ENCODE peak calls at places on chromosomes 7 and 10, in nine cellular contexts. One of them, this sample, is unnamed.

GRCh38 chr7:151607464-151607867 is 87.8 kb upstream of the RHEB start:
- DNase-seq in tibial nerve: no peak
- DNase-seq in ovary: no peak
- DNase-seq in IMR-90: peak; percentile 51
- DNase-seq in A549: no peak
- DNase-seq in HCT116: peak; percentile 37
- DNase-seq in stomach: no peak
- DNase-seq in spleen: no peak
- DNase-seq in body of pancreas: no peak
- DNase-seq in this sample: peak; percentile 52

GRCh38 chr10:4344544-4344994 is 481.4 kb upstream of the AKR1E2 start:
- DNase-seq in HCT116: peak; percentile 89
- DNase-seq in ovary: peak; percentile 20
- DNase-seq in A549: peak; percentile 69
- DNase-seq in stomach: no peak
- DNase-seq in body of pancreas: peak; percentile 25
- DNase-seq in IMR-90: peak; percentile 100
- DNase-seq in tibial nerve: peak; percentile 56
- DNase-seq in spleen: no peak
- DNase-seq in this sample: peak; percentile 95

GRCh38 chr7:109836016-109836415 is 1254.9 kb upstream of the LRRN3 start:
- DNase-seq in HCT116: no peak
- DNase-seq in ovary: no peak
- DNase-seq in A549: no peak
- DNase-seq in IMR-90: no peak
- DNase-seq in spleen: no peak
- DNase-seq in stomach: no peak
- DNase-seq in tibial nerve: no peak
- DNase-seq in body of pancreas: no peak
- DNase-seq in this sample: no peak

GRCh38 chr10:131926743-131927595 is 26.2 kb downstream of the PPP2R2D start:
- DNase-seq in stomach: no peak
- DNase-seq in HCT116: no peak
- DNase-seq in ovary: no peak
- DNase-seq in IMR-90: no peak
- DNase-seq in spleen: no peak
- DNase-seq in tibial nerve: no peak
- DNase-seq in A549: no peak
- DNase-seq in body of pancreas: no peak
- DNase-seq in this sample: no peak

GRCh38 chr7:41189866-41190265 is 513.0 kb downstream of the INHBA start:
- DNase-seq in spleen: no peak
- DNase-seq in A549: peak; percentile 29
- DNase-seq in stomach: no peak
- DNase-seq in body of pancreas: no peak
- DNase-seq in ovary: no peak
- DNase-seq in tibial nerve: no peak
- DNase-seq in IMR-90: peak; percentile 97
- DNase-seq in HCT116: peak; percentile 33
- DNase-seq in this sample: no peak

GRCh38 chr7:130392456-130392860 is 12.2 kb downstream of the CPA1 start:
- DNase-seq in HCT116: no peak
- DNase-seq in stomach: no peak
- DNase-seq in spleen: no peak
- DNase-seq in tibial nerve: no peak
- DNase-seq in body of pancreas: no peak
- DNase-seq in A549: no peak
- DNase-seq in IMR-90: peak; percentile 71
- DNase-seq in ovary: no peak
- DNase-seq in this sample: no peak

GRCh38 chr10:110176626-110177025 is 30.8 kb upstream of the MXI1 start:
- DNase-seq in tibial nerve: no peak
- DNase-seq in A549: no peak
- DNase-seq in stomach: no peak
- DNase-seq in ovary: no peak
- DNase-seq in body of pancreas: no peak
- DNase-seq in spleen: peak; percentile 37
- DNase-seq in HCT116: no peak
- DNase-seq in IMR-90: no peak
- DNase-seq in this sample: peak; percentile 48

GRCh38 chr10:49602380-49603023 is 7.6 kb upstream of the SLC18A3 start:
- DNase-seq in HCT116: no peak
- DNase-seq in spleen: no peak
- DNase-seq in tibial nerve: no peak
- DNase-seq in ovary: no peak
- DNase-seq in A549: no peak
- DNase-seq in stomach: no peak
- DNase-seq in body of pancreas: no peak
- DNase-seq in IMR-90: no peak
- DNase-seq in this sample: no peak

GRCh38 chr7:128405345-128406146 is 4.2 kb downstream of the IMPDH1 start:
- DNase-seq in stomach: peak; percentile 55
- DNase-seq in spleen: peak; percentile 92
- DNase-seq in HCT116: no peak
- DNase-seq in tibial nerve: no peak
- DNase-seq in IMR-90: peak; percentile 8
- DNase-seq in body of pancreas: peak; percentile 59
- DNase-seq in A549: no peak
- DNase-seq in ovary: peak; percentile 50
- DNase-seq in this sample: peak; percentile 85

GRCh38 chr7:12896316-12896715 is 208.9 kb downstream of the ARL4A start:
- DNase-seq in ovary: no peak
- DNase-seq in A549: no peak
- DNase-seq in spleen: no peak
- DNase-seq in stomach: no peak
- DNase-seq in HCT116: no peak
- DNase-seq in tibial nerve: no peak
- DNase-seq in body of pancreas: no peak
- DNase-seq in IMR-90: no peak
- DNase-seq in this sample: no peak

GRCh38 chr7:46581276-46581675 is 660.2 kb upstream of the IGFBP3 start:
- DNase-seq in spleen: no peak
- DNase-seq in ovary: no peak
- DNase-seq in IMR-90: no peak
- DNase-seq in tibial nerve: no peak
- DNase-seq in body of pancreas: no peak
- DNase-seq in stomach: no peak
- DNase-seq in HCT116: no peak
- DNase-seq in A549: no peak
- DNase-seq in this sample: no peak

GRCh38 chr7:46580756-46581155 is 659.7 kb upstream of the IGFBP3 start:
- DNase-seq in IMR-90: no peak
- DNase-seq in stomach: no peak
- DNase-seq in tibial nerve: no peak
- DNase-seq in A549: no peak
- DNase-seq in HCT116: no peak
- DNase-seq in spleen: no peak
- DNase-seq in body of pancreas: no peak
- DNase-seq in ovary: no peak
- DNase-seq in this sample: no peak

GRCh38 chr7:46571996-46572395 is 650.9 kb upstream of the IGFBP3 start:
- DNase-seq in stomach: no peak
- DNase-seq in tibial nerve: no peak
- DNase-seq in ovary: no peak
- DNase-seq in spleen: no peak
- DNase-seq in HCT116: no peak
- DNase-seq in IMR-90: no peak
- DNase-seq in A549: no peak
- DNase-seq in body of pancreas: no peak
- DNase-seq in this sample: no peak

GRCh38 chr7:46577394-46577793 is 656.3 kb upstream of the IGFBP3 start:
- DNase-seq in A549: no peak
- DNase-seq in IMR-90: no peak
- DNase-seq in stomach: no peak
- DNase-seq in body of pancreas: no peak
- DNase-seq in HCT116: no peak
- DNase-seq in spleen: no peak
- DNase-seq in ovary: no peak
- DNase-seq in tibial nerve: no peak
- DNase-seq in this sample: no peak

DNA sequence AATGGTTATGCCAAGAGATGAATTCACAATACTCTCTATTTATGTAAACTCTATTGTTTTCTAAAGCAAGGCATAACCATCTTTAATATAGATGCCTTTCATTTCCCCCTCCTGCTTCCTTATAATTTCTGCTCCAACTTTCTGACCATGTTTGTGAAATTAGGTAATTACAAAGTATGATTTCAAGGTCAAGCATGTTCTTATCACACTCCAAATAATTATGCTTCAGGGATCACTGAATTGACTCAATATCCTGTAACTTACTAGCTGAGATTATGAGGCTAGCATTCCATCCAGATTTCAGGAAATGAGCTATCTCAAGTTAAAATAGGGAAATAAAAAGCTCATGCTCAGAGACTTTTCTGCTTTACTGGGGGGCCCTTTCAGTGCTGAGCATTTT is 655.9 kb upstream of the IGFBP3 start:
- DNase-seq in stomach: no peak
- DNase-seq in A549: no peak
- DNase-seq in IMR-90: peak; percentile 55
- DNase-seq in tibial nerve: no peak
- DNase-seq in spleen: no peak
- DNase-seq in body of pancreas: no peak
- DNase-seq in ovary: no peak
- DNase-seq in HCT116: no peak
- DNase-seq in this sample: no peak
- TF ChIP-seq POLR2A in stomach: no peak
- TF ChIP-seq POLR2A in A549: no peak
- TF ChIP-seq POLR2A in IMR-90: no peak
- TF ChIP-seq POLR2A in tibial nerve: no peak
- TF ChIP-seq POLR2A in spleen: no peak
- TF ChIP-seq POLR2A in body of pancreas: no peak
- TF ChIP-seq POLR2A in ovary: no peak
- TF ChIP-seq POLR2A in HCT116: no peak
- TF ChIP-seq POLR2A in this sample: no peak

GRCh38 chr10:97321032-97321806 is 2.1 kb downstream of the FRAT1 start:
- DNase-seq in stomach: no peak
- DNase-seq in HCT116: no peak
- DNase-seq in IMR-90: no peak
- DNase-seq in body of pancreas: peak; percentile 55
- DNase-seq in A549: no peak
- DNase-seq in tibial nerve: peak; percentile 48
- DNase-seq in ovary: no peak
- DNase-seq in spleen: peak; percentile 88
- DNase-seq in this sample: peak; percentile 44
- H3K4me3 ChIP-seq in stomach: peak overlapping the region; percentile 68
- H3K4me3 ChIP-seq in HCT116: no peak overlapping the region
- H3K4me3 ChIP-seq in IMR-90: no peak overlapping the region
- H3K4me3 ChIP-seq in body of pancreas: peak overlapping the region; percentile 3
- H3K4me3 ChIP-seq in A549: no peak overlapping the region
- H3K4me3 ChIP-seq in tibial nerve: peak overlapping the region; percentile 74
- H3K4me3 ChIP-seq in ovary: peak overlapping the region; percentile 62
- H3K4me3 ChIP-seq in spleen: peak overlapping the region; percentile 86
- H3K4me3 ChIP-seq in this sample: no peak overlapping the region

GRCh38 chr7:26187380-26188290 is 12.9 kb downstream of the HNRNPA2B1 start:
- DNase-seq in HCT116: no peak
- DNase-seq in A549: no peak
- DNase-seq in ovary: no peak
- DNase-seq in tibial nerve: no peak
- DNase-seq in spleen: no peak
- DNase-seq in body of pancreas: no peak
- DNase-seq in stomach: no peak
- DNase-seq in IMR-90: no peak
- DNase-seq in this sample: no peak
- TF ChIP-seq POLR2A in HCT116: no peak
- TF ChIP-seq POLR2A in A549: no peak
- TF ChIP-seq POLR2A in ovary: no peak
- TF ChIP-seq POLR2A in tibial nerve: no peak
- TF ChIP-seq POLR2A in spleen: no peak
- TF ChIP-seq POLR2A in body of pancreas: no peak
- TF ChIP-seq POLR2A in stomach: no peak
- TF ChIP-seq POLR2A in IMR-90: peak; percentile 70
- TF ChIP-seq POLR2A in this sample: no peak

GRCh38 chr10:119211625-119212441 is 4.5 kb downstream of the GRK5 start:
- DNase-seq in A549: no peak
- DNase-seq in tibial nerve: no peak
- DNase-seq in ovary: no peak
- DNase-seq in spleen: no peak
- DNase-seq in IMR-90: no peak
- DNase-seq in HCT116: no peak
- DNase-seq in stomach: no peak
- DNase-seq in body of pancreas: no peak
- DNase-seq in this sample: no peak
- H3K4me3 ChIP-seq in A549: no peak overlapping the region
- H3K4me3 ChIP-seq in tibial nerve: no peak overlapping the region
- H3K4me3 ChIP-seq in ovary: no peak overlapping the region
- H3K4me3 ChIP-seq in spleen: no peak overlapping the region
- H3K4me3 ChIP-seq in IMR-90: no peak overlapping the region
- H3K4me3 ChIP-seq in HCT116: no peak overlapping the region
- H3K4me3 ChIP-seq in stomach: peak overlapping the region; percentile 27
- H3K4me3 ChIP-seq in body of pancreas: no peak overlapping the region
- H3K4me3 ChIP-seq in this sample: no peak overlapping the region

DNA sequence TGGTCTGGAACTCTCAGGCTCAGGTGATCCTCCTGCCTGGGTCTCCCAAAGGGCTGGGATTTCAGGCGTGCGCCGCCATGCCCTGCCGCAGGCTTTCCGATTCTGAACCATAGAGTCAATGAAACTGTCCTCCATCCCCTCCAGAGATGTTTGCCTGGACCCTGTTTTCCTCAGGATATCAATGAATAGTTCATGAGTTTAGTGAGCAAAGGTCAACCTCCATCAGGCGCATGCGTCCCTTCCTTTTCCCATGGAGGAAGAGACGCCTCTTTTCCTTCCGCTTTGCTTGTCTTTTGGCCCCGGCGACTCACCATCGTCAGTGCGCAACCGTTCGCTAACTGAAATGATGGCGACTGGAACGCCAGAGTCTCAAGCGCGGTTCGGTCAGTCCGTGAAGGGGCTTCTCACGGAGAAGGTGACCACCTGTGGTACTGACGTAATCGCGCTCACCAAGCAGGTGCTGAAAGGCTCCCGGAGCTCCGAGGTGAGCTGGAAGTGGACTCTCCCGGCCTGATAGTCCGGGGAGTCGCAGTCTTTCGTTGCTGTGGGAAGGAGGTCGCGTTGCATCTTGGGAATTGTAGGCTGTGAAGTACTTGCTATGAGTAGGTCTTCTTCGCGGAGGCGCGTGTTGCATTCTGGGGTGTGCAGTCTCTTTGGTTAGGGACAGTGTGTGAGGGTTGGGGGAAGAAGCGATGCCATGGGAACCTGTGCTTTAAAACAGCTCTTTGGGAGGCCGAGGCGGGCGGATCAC is at the start of gene BORCS7:
- DNase-seq in HCT116: peak; percentile 99
- DNase-seq in tibial nerve: peak; percentile 98
- DNase-seq in spleen: peak; percentile 96
- DNase-seq in A549: peak; percentile 91
- DNase-seq in stomach: peak; percentile 90
- DNase-seq in ovary: peak; percentile 91
- DNase-seq in IMR-90: peak; percentile 97
- DNase-seq in body of pancreas: peak; percentile 97
- DNase-seq in this sample: peak; percentile 95
- TF ChIP-seq POLR2A in HCT116: peak; percentile 88
- TF ChIP-seq POLR2A in tibial nerve: peak; percentile 48
- TF ChIP-seq POLR2A in spleen: peak; percentile 24
- TF ChIP-seq POLR2A in A549: peak; percentile 71
- TF ChIP-seq POLR2A in stomach: no peak
- TF ChIP-seq POLR2A in ovary: peak; percentile 88
- TF ChIP-seq POLR2A in IMR-90: peak; percentile 86
- TF ChIP-seq POLR2A in body of pancreas: peak; percentile 87
- TF ChIP-seq POLR2A in this sample: no peak

DNA sequence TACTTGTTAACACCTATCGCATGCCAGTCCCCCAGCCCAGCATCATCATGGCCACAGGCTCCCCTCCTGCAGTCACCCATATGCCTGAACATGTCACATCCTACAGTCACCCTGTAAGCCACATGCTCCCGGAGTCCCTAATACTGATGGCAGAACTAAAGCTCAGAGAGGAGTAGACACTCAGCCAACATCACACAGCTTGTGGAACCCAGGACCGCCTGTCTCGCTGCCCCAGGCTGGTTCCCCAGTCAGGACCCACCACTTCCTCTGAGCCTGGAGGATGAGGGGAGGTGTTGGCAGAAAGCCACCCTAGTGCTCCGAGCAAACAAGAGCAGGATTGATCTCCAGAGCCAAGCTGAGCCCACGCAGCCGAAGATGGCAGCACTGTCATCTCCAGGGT is 85.0 kb upstream of the MYL10 start:
- DNase-seq in HCT116: no peak
- DNase-seq in A549: no peak
- DNase-seq in spleen: no peak
- DNase-seq in ovary: no peak
- DNase-seq in IMR-90: no peak
- DNase-seq in body of pancreas: no peak
- DNase-seq in stomach: no peak
- DNase-seq in tibial nerve: no peak
- DNase-seq in this sample: no peak
- H3K4me3 ChIP-seq in HCT116: no peak overlapping the region
- H3K4me3 ChIP-seq in A549: no peak overlapping the region
- H3K4me3 ChIP-seq in spleen: no peak overlapping the region
- H3K4me3 ChIP-seq in ovary: no peak overlapping the region
- H3K4me3 ChIP-seq in IMR-90: no peak overlapping the region
- H3K4me3 ChIP-seq in body of pancreas: no peak overlapping the region
- H3K4me3 ChIP-seq in stomach: no peak overlapping the region
- H3K4me3 ChIP-seq in tibial nerve: no peak overlapping the region
- H3K4me3 ChIP-seq in this sample: no peak overlapping the region

This sample was measured in lower leg skin.